ENCODE peak calls at places on chromosomes 5 and 9, in six cellular contexts. One of them, this sample, is unnamed.

GRCh38 chr5:77329664-77330430 is 119.4 kb downstream of the PDE8B start:
- DNase-seq in NAMALWA: no peak
- DNase-seq in ureter: no peak
- DNase-seq in NCI-H1092 treated with DMSO at 0.1 percent for 48 hours: no peak
- DNase-seq in GM12891: no peak
- DNase-seq in activated CD4-positive, alpha-beta T cell treated with anti-CD3 and anti-CD28 coated beads, Interleukin-2, amount 50 U/mL, for 4 hours: no peak
- DNase-seq in this sample: no peak

GRCh38 chr5:92364986-92365550 is 982.0 kb upstream of the ARRDC3 start:
- DNase-seq in NCI-H1092 treated with DMSO at 0.1 percent for 48 hours: no peak
- DNase-seq in ureter: no peak
- DNase-seq in NAMALWA: no peak
- DNase-seq in GM12891: no peak
- DNase-seq in activated CD4-positive, alpha-beta T cell treated with anti-CD3 and anti-CD28 coated beads, Interleukin-2, amount 50 U/mL, for 4 hours: no peak
- DNase-seq in this sample: no peak

GRCh38 chr5:124315746-124316415 is 430.6 kb downstream of the ZNF608 start:
- DNase-seq in GM12891: no peak
- DNase-seq in activated CD4-positive, alpha-beta T cell treated with anti-CD3 and anti-CD28 coated beads, Interleukin-2, amount 50 U/mL, for 4 hours: no peak
- DNase-seq in ureter: no peak
- DNase-seq in NAMALWA: no peak
- DNase-seq in NCI-H1092 treated with DMSO at 0.1 percent for 48 hours: no peak
- DNase-seq in this sample: no peak

GRCh38 chr5:72063219-72063819 is 44.0 kb upstream of the MAP1B start:
- DNase-seq in NCI-H1092 treated with DMSO at 0.1 percent for 48 hours: no peak
- DNase-seq in activated CD4-positive, alpha-beta T cell treated with anti-CD3 and anti-CD28 coated beads, Interleukin-2, amount 50 U/mL, for 4 hours: no peak
- DNase-seq in NAMALWA: peak
- DNase-seq in ureter: no peak
- DNase-seq in GM12891: no peak
- DNase-seq in this sample: no peak

GRCh38 chr5:170151105-170151831 is 45.6 kb downstream of the FOXI1 start:
- DNase-seq in activated CD4-positive, alpha-beta T cell treated with anti-CD3 and anti-CD28 coated beads, Interleukin-2, amount 50 U/mL, for 4 hours: no peak
- DNase-seq in NAMALWA: no peak
- DNase-seq in ureter: peak
- DNase-seq in NCI-H1092 treated with DMSO at 0.1 percent for 48 hours: no peak
- DNase-seq in GM12891: no peak
- DNase-seq in this sample: no peak

GRCh38 chr9:112866662-112867274 is 23.9 kb downstream of the SLC46A2 start:
- DNase-seq in NAMALWA: no peak
- DNase-seq in NCI-H1092 treated with DMSO at 0.1 percent for 48 hours: no peak
- DNase-seq in GM12891: no peak
- DNase-seq in activated CD4-positive, alpha-beta T cell treated with anti-CD3 and anti-CD28 coated beads, Interleukin-2, amount 50 U/mL, for 4 hours: no peak
- DNase-seq in ureter: no peak
- DNase-seq in this sample: peak

GRCh38 chr5:143550985-143551630 is 147.6 kb upstream of the NR3C1 start:
- DNase-seq in GM12891: no peak
- DNase-seq in ureter: no peak
- DNase-seq in NAMALWA: no peak
- DNase-seq in NCI-H1092 treated with DMSO at 0.1 percent for 48 hours: no peak
- DNase-seq in activated CD4-positive, alpha-beta T cell treated with anti-CD3 and anti-CD28 coated beads, Interleukin-2, amount 50 U/mL, for 4 hours: no peak
- DNase-seq in this sample: no peak

GRCh38 chr5:118249386-118249785 is 739.0 kb downstream of the DTWD2 start:
- DNase-seq in GM12891: no peak
- DNase-seq in ureter: no peak
- DNase-seq in NCI-H1092 treated with DMSO at 0.1 percent for 48 hours: no peak
- DNase-seq in activated CD4-positive, alpha-beta T cell treated with anti-CD3 and anti-CD28 coated beads, Interleukin-2, amount 50 U/mL, for 4 hours: no peak
- DNase-seq in NAMALWA: peak
- DNase-seq in this sample: no peak

GRCh38 chr9:109460576-109460975 is 37.5 kb downstream of the PTPN3 start:
- DNase-seq in ureter: no peak
- DNase-seq in GM12891: no peak
- DNase-seq in NCI-H1092 treated with DMSO at 0.1 percent for 48 hours: no peak
- DNase-seq in NAMALWA: no peak
- DNase-seq in activated CD4-positive, alpha-beta T cell treated with anti-CD3 and anti-CD28 coated beads, Interleukin-2, amount 50 U/mL, for 4 hours: no peak
- DNase-seq in this sample: no peak

This sample was measured in posterior vena cava.